ENCODE peak calls at places on chromosome 12, in nine cellular contexts. L is epithelial cell of esophagus; R is dorsolateral prefrontal cortex; D is NCI-H1105; W is GM12864; F is HTR-8/SVneo; K is stimulated activated CD8-positive, alpha-beta memory T cell treated with anti-CD3 and anti-CD28 coated beads, Interleukin-4, amount 100 ng/mL, for 4 hours; B is NCI-H2081 treated with DMSO at 0.1 percent for 48 hours; H is progenitor cell of endocrine pancreas. C is an unnamed sample.

GRCh38 chr12:93684716-93685115 is 7.5 kb downstream of the CRADD start:
- DNase-seq in B (no peak), R (no peak), D (no peak), W (no peak), F (no peak), K (no peak), H (no peak), L (no peak), C (no peak)

GRCh38 chr12:50550530-50551223 is 45.9 kb downstream of the DIP2B start:
- DNase-seq in L (peak; percentile 92), W (no peak), F (no peak), R (no peak), B (no peak), D (no peak), K (no peak), H (no peak), C (no peak)

GRCh38 chr12:43349863-43350262 is 202.1 kb downstream of the ADAMTS20 start:
- DNase-seq in W (no peak), L (peak; percentile 20), R (no peak), K (no peak), B (no peak), D (no peak), H (no peak), F (no peak), C (no peak)

GRCh38 chr12:78530065-78530765 is 334.4 kb upstream of the SYT1 start:
- DNase-seq in L (peak; percentile 21), W (no peak), R (no peak), D (no peak), B (no peak), H (no peak), K (no peak), F (no peak), C (peak; percentile 29)

GRCh38 chr12:103965255-103965589 is 450 bp upstream of the TDG start:
- DNase-seq in F (no peak), W (no peak), H (no peak), L (no peak), R (no peak), B (no peak), K (no peak), D (no peak), C (no peak)

GRCh38 chr12:109752117-109753053 is 38.8 kb downstream of the FAM222A start:
- DNase-seq in R (peak; percentile 12), L (no peak), D (no peak), H (no peak), B (no peak), F (no peak), W (no peak), K (no peak), C (no peak)

GRCh38 chr12:119693006-119693405 is 25.1 kb downstream of the PRKAB1 start:
- DNase-seq in W (no peak), H (no peak), K (no peak), R (no peak), B (no peak), L (no peak), D (peak; percentile 29), F (peak; percentile 49), C (no peak)

GRCh38 chr12:4648099-4648498 is 752 bp downstream of the AKAP3 start:
- DNase-seq in R (no peak), K (no peak), W (no peak), H (no peak), D (no peak), L (no peak), B (no peak), F (no peak), C (no peak)

GRCh38 chr12:12776261-12776660 is 9.2 kb upstream of the APOLD1 start:
- DNase-seq in B (peak; percentile 62), K (no peak), L (peak; percentile 61), F (no peak), W (no peak), H (no peak), D (peak; percentile 76), R (no peak), C (no peak)

GRCh38 chr12:26028953-26029740 is 70.7 kb downstream of the RASSF8 start:
- DNase-seq in L (peak; percentile 62), W (no peak), R (no peak), F (peak; percentile 39), H (no peak), B (no peak), K (no peak), D (peak; percentile 16), C (peak; percentile 48)

GRCh38 chr12:54134850-54135249 is 53.9 kb downstream of the SMUG1 start:
- DNase-seq in H (no peak), L (no peak), F (no peak), D (no peak), K (no peak), W (no peak), R (no peak), B (no peak), C (no peak)

GRCh38 chr12:116406529-116406928 is 129.0 kb upstream of the MED13L start:
- DNase-seq in H (no peak), B (no peak), L (peak; percentile 93), K (no peak), R (no peak), W (no peak), F (peak; percentile 87), D (no peak), C (no peak)

GRCh38 chr12:68451261-68452091 is 119.3 kb upstream of the MDM1 start:
- DNase-seq in H (no peak), W (peak; percentile 61), F (no peak), D (peak; percentile 50), B (no peak), K (no peak), L (peak; percentile 24), R (no peak), C (no peak)

GRCh38 chr12:21941522-21942376 is 523 bp upstream of the ABCC9 start:
- DNase-seq in H (peak; percentile 40), R (no peak), B (no peak), D (no peak), L (peak; percentile 0), F (no peak), K (no peak), W (no peak), C (peak; percentile 32)

GRCh38 chr12:117714203-117714602 is 254.6 kb downstream of the KSR2 start:
- DNase-seq in W (no peak), D (no peak), K (no peak), F (no peak), H (no peak), B (no peak), L (no peak), R (no peak), C (no peak)

GRCh38 chr12:54658306-54659264 is 10.4 kb upstream of the DCD start:
- DNase-seq in K (peak; percentile 15), W (peak; percentile 5), B (no peak), H (peak; percentile 43), D (no peak), L (peak; percentile 43), R (no peak), F (peak; percentile 28), C (no peak)

GRCh38 chr12:118318703-118319102 is 54.0 kb downstream of the TAOK3 start:
- DNase-seq in R (no peak), F (no peak), W (no peak), K (no peak), L (no peak), H (no peak), B (no peak), D (no peak), C (no peak)

GRCh38 chr12:131129839-131130238 is 176.1 kb downstream of the ADGRD1 start:
- DNase-seq in D (no peak), L (no peak), H (no peak), F (no peak), W (no peak), K (no peak), R (no peak), B (no peak), C (no peak)

GRCh38 chr12:88207921-88208640 is 66.0 kb downstream of the TMTC3 start:
- DNase-seq in F (no peak), R (no peak), L (peak; percentile 51), K (no peak), W (no peak), D (no peak), B (no peak), H (no peak), C (no peak)

GRCh38 chr12:56645201-56645716 is 525 bp downstream of the ATP5F1B start:
- DNase-seq in B (no peak), R (no peak), D (no peak), L (no peak), H (peak; percentile 40), W (no peak), F (no peak), K (no peak), C (no peak)

GRCh38 chr12:57735198-57735855 is 3.2 kb downstream of the AGAP2 start:
- DNase-seq in H (no peak), L (no peak), F (no peak), D (peak; percentile 14), R (no peak), B (no peak), K (no peak), W (no peak), C (no peak)

GRCh38 chr12:15527201-15527782 is 205.0 kb downstream of the PTPRO start:
- DNase-seq in L (peak; percentile 41), K (no peak), D (no peak), W (no peak), H (no peak), R (peak; percentile 52), B (no peak), F (no peak), C (no peak)

GRCh38 chr12:52319097-52319496 is 2.1 kb downstream of the KRT83 start:
- DNase-seq in R (no peak), W (no peak), L (no peak), F (no peak), D (no peak), B (no peak), H (no peak), K (no peak), C (no peak)

GRCh38 chr12:121916719-121917118 is 1.7 kb upstream of the CFAP251 start:
- DNase-seq in D (no peak), W (no peak), B (peak; percentile 12), H (no peak), K (no peak), F (peak; percentile 32), R (no peak), L (peak; percentile 54), C (no peak)

GRCh38 chr12:98572010-98572409 is 21.5 kb upstream of the SLC25A3 start:
- DNase-seq in K (no peak), H (no peak), R (no peak), L (peak; percentile 6), B (no peak), F (no peak), D (no peak), W (no peak), C (no peak)

GRCh38 chr12:20125259-20125919 is 242.9 kb upstream of the PDE3A start:
- DNase-seq in H (no peak), F (no peak), W (no peak), K (no peak), R (no peak), D (no peak), B (no peak), L (no peak), C (no peak)